ENCODE peak calls at places on chromosomes 11 and 22, in four cellular contexts. Y is HepG2, C is K562, P is HCT116. V is an unnamed sample.

GRCh38 chr11:60926500-60926899 is 2.2 kb downstream of the TMEM132A start:
- DNase-seq in C (no peak), P (no peak), Y (no peak), V (no peak)

GRCh38 chr11:71293961-71294782 is 41.8 kb upstream of the SHANK2 start:
- DNase-seq in P (no peak), C (no peak), Y (no peak), V (no peak)

GRCh38 chr22:29887358-29887757 is 4.4 kb downstream of the MTMR3 start:
- DNase-seq in P (no peak), C (no peak), Y (no peak), V (no peak)

GRCh38 chr11:107696140-107696539 is 15.7 kb downstream of the SLN start:
- DNase-seq in P (peak; percentile 77), C (no peak), Y (no peak), V (peak; percentile 84)

GRCh38 chr11:74524501-74524900 is 31.0 kb upstream of the LIPT2 start:
- DNase-seq in Y (no peak), C (no peak), P (no peak), V (no peak)

GRCh38 chr11:117809236-117810055 is 12.4 kb upstream of the DSCAML1 start:
- DNase-seq in C (peak; percentile 80), Y (no peak), P (peak; percentile 63), V (no peak)

GRCh38 chr22:17767236-17768065 is 6.8 kb downstream of the BID start:
- DNase-seq in P (no peak), Y (no peak), C (no peak), V (no peak)

GRCh38 chr22:26853071-26853470 is 195.7 kb downstream of the MIAT start:
- DNase-seq in Y (no peak), C (no peak), P (no peak), V (no peak)

GRCh38 chr11:67320011-67320410 is 16.7 kb downstream of the SSH3 start:
- DNase-seq in P (no peak), Y (no peak), C (no peak), V (no peak)

GRCh38 chr11:126332221-126332711 is 23.2 kb upstream of the ST3GAL4 start:
- DNase-seq in C (no peak), Y (no peak), P (no peak), V (no peak)

GRCh38 chr11:117940736-117941135 is 11.5 kb upstream of the TMPRSS13 start:
- DNase-seq in P (no peak), Y (no peak), C (no peak), V (no peak)

GRCh38 chr22:44103735-44104134 is 77.0 kb upstream of the PARVG start:
- DNase-seq in P (no peak), Y (no peak), C (no peak), V (no peak)

GRCh38 chr11:93905384-93905783 is 55.0 kb upstream of the VSTM5 start:
- DNase-seq in P (no peak), C (no peak), Y (peak; percentile 33), V (no peak)

GRCh38 chr11:82191690-82192089 is 542.0 kb downstream of the FAM181B start:
- DNase-seq in P (no peak), C (no peak), Y (no peak), V (no peak)

GRCh38 chr11:112453601-112454577 is 193.2 kb upstream of the PLET1 start:
- DNase-seq in Y (peak; percentile 29), P (peak; percentile 34), C (peak; percentile 70), V (no peak)

GRCh38 chr11:578276-579035 is 2.2 kb downstream of the PHRF1 start:
- DNase-seq in Y (no peak), C (no peak), P (no peak), V (no peak)

GRCh38 chr22:43159484-43160178 is 8.3 kb downstream of the TSPO start:
- DNase-seq in C (no peak), Y (no peak), P (no peak), V (no peak)

GRCh38 chr11:126534141-126534805 is 178.8 kb downstream of the ST3GAL4 start:
- DNase-seq in Y (no peak), P (no peak), C (no peak), V (no peak)

GRCh38 chr11:37849731-37850130 is 1251.7 kb upstream of the RAG2 start:
- DNase-seq in Y (no peak), P (no peak), C (no peak), V (no peak)

GRCh38 chr11:72250661-72251465 is 6.9 kb upstream of the PHOX2A start:
- DNase-seq in C (no peak), Y (no peak), P (no peak), V (no peak)

GRCh38 chr22:47624277-47625012 is 862.0 kb downstream of the TBC1D22A start:
- DNase-seq in C (no peak), P (no peak), Y (no peak), V (no peak)

GRCh38 chr11:95711945-95712221 is 77.7 kb downstream of the FAM76B start:
- DNase-seq in C (no peak), P (no peak), Y (no peak), V (no peak)

GRCh38 chr11:68040121-68040956 is 1.5 kb downstream of the TCIRG1 start:
- DNase-seq in P (no peak), Y (peak; percentile 79), C (peak; percentile 69), V (no peak)

GRCh38 chr11:114066046-114066648 is 6.6 kb downstream of the ZBTB16 start:
- DNase-seq in P (no peak), C (no peak), Y (no peak), V (no peak)

GRCh38 chr22:19629720-19630419 is 84.4 kb upstream of the SEPTIN5 start:
- DNase-seq in P (peak; percentile 68), Y (peak; percentile 65), C (peak; percentile 100), V (peak; percentile 39)

GRCh38 chr11:74679513-74679865 is 51.7 kb downstream of the CHRDL2 start:
- DNase-seq in C (no peak), Y (no peak), P (no peak), V (no peak)

GRCh38 chr11:124219126-124219525 is 21.8 kb upstream of the OR8G1 start:
- DNase-seq in P (no peak), C (no peak), Y (no peak), V (no peak)

GRCh38 chr11:130637566-130637965 is 189.1 kb downstream of the ADAMTS15 start:
- DNase-seq in Y (no peak), C (no peak), P (no peak), V (no peak)

GRCh38 chr11:3745161-3745560 is 52.2 kb downstream of the NUP98 start:
- DNase-seq in P (no peak), C (no peak), Y (no peak), V (no peak)

GRCh38 chr22:46849101-46849500 is 86.7 kb downstream of the TBC1D22A start:
- DNase-seq in P (no peak), Y (no peak), C (no peak), V (no peak)

GRCh38 chr11:17046690-17047089 is 30.8 kb downstream of the RPS13 start:
- DNase-seq in P (no peak), C (no peak), Y (no peak), V (no peak)

GRCh38 chr11:88330826-88331428 is 6.6 kb downstream of the CTSC start:
- DNase-seq in P (no peak), Y (no peak), C (no peak), V (no peak)
- TF ChIP-seq POLR2AphosphoS5 in P (no peak), Y (no peak), C (no peak), V (no peak)

GRCh38 chr11:76236092-76237026 is 30.1 kb upstream of the WNT11 start:
- DNase-seq in Y (no peak), C (peak; percentile 78), P (peak; percentile 16), V (no peak)
- TF ChIP-seq TCF7L2 in Y (no peak), C (no peak), P (no peak), V (no peak)

DNA sequence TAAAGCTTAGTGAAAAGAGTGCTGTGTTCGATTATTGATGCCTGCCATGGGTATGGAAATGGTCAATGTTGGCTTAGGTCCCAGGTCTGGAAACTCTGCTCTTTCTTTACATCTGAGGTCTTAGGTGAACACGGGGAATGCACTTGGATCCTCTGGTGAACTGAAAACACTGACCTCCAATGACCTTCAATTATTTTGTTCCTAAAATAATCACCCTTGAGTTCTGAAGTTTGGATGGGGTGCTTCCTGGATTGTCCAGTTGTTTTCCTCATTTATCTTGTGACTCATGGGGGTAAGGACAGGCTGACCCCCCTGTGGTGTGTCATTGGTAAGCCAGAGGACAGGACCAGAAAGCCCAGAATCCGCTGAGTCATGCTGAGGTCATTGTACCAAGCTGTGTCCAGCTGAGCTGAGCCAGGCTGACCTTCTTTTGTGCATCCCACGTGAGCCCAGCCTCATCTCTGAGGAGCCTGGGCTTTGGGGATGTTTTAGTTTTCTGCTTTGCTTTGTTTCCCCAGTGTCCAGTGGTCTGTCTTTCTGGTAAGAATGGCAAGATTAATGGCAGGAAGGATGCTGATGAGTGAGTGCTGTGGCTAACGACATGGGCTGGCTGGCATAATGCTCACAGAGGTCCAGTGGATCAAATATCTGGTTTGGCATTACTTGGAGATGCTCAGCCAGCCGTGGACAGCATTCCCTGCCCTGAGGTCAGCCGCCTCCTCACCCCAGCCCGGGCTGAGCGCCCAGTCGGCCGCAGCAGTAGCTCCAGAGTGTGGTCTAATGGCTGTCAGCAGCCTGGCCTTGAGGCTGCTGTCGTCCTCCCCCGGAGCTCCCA is 35.6 kb downstream of the AMPD3 start:
- DNase-seq in Y (peak; percentile 68), C (peak; percentile 93), P (peak; percentile 94), V (peak; percentile 99)
- TF ChIP-seq POLR2AphosphoS5 in Y (no peak), C (no peak), P (peak; percentile 72), V (no peak)

DNA sequence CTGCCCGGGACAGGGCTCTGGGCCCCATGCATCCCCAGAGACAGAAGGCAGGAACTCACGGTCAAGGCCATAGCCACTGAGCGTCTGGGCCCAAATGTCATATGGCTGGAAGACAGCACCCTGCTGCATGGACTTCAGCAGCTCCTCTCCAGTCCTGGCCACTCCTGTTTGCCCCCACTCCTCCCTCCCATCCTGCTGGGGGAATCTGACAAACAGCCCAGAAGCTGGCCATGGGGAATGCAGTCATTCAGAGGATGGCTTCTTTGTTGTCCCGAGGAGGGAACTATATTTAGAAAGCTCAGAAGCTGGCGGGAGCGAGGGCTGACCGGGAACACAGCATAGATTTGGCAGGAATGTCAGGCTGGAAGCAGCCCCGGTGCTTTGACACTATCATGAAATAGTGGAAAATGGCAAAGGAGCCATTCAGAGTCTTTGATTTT is 35.0 kb downstream of the DKK3 start:
- DNase-seq in C (no peak), P (no peak), Y (no peak), V (no peak)
- TF ChIP-seq TCF7L2 in C (no peak), P (no peak), Y (no peak), V (no peak)

DNA sequence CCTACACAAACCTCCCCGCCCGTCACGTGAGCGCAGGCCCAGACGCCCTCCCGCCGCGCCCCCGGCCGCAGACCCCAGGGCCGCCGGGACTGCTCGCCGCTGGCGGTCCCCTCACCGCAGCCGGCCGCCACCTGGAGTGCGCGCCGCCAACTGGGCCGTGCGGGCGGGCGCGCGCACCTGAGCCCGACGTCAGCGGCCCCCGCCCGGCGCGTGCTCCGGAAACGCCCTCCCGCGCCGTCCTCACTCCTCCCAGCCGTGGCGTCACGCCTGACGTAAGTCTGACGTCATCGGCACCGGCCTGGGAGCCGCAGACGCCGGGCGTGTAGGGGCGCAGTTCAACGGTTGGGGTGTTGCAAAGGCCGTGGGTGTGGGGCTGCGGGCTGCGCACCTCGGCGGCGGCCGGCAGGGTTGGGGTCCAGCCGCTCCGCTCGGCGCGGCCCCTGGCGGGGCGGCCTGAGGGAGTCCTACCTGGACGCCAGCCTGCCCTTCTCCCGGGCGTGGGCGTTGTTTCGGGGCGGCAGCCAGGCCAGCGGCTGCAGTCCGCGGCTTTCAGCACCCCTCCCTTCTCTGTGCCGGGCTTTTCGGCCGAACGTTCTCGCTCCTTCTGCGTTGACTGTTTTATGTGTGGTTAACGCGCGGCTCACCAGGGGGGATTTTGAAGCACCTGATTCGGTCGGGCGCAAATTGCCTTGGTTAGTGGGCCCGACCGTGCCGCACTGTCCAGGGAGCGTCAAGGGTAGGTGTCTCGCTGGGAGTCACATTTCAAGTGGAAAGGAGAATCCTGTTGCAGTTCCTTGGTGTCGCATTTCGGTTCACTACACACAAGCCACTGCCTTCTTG is at the start of gene JOSD1:
- DNase-seq in Y (peak; percentile 74), P (peak; percentile 87), C (peak; percentile 88), V (no peak)
- TF ChIP-seq POLR2AphosphoS5 in Y (peak; percentile 73), P (peak; percentile 93), C (peak; percentile 48), V (peak; percentile 69)

GRCh38 chr11:65793625-65794400 is 7.0 kb downstream of the OVOL1 start:
- DNase-seq in Y (no peak), P (no peak), C (no peak), V (no peak)
- TF ChIP-seq TCF7L2 in Y (no peak), P (no peak), C (no peak), V (no peak)